ENCODE peak calls at places on chromosomes 13 and 19, in eight cellular contexts. X is Right ventricle myocardium superior, B is NCI-H1105, Y is hippocampal formation, U is RPMI7951, D is hypothalamus, E is EH, K is HEK293T. N is an unnamed sample.

GRCh38 chr19:14048439-14049153 is 13.3 kb downstream of the PALM3 start:
- DNase-seq in U (peak; percentile 79), D (no peak), K (peak; percentile 80), E (peak; percentile 42), Y (no peak), B (peak; percentile 4), X (peak; percentile 79), N (peak; percentile 47)

GRCh38 chr19:42023121-42023942 is 29.3 kb upstream of the ATP1A3 start:
- DNase-seq in U (peak; percentile 15), X (no peak), Y (no peak), E (peak; percentile 38), K (peak; percentile 69), B (no peak), D (no peak), N (no peak)

GRCh38 chr19:18110833-18111232 is 13.3 kb downstream of the MAST3 start:
- DNase-seq in D (no peak), K (no peak), X (no peak), B (no peak), U (no peak), E (no peak), Y (no peak), N (peak; percentile 79)

GRCh38 chr19:1233361-1233667 is 4.5 kb downstream of the CBARP start:
- DNase-seq in D (no peak), E (no peak), Y (no peak), K (no peak), U (no peak), X (no peak), B (no peak), N (no peak)

GRCh38 chr13:112799394-112799793 is 109.6 kb downstream of the ATP11A start:
- DNase-seq in K (no peak), D (no peak), Y (no peak), B (no peak), X (no peak), E (no peak), U (no peak), N (no peak)

GRCh38 chr13:79108914-79109643 is 297.0 kb downstream of the RBM26 start:
- DNase-seq in U (no peak), K (no peak), D (no peak), Y (no peak), X (no peak), E (no peak), B (peak; percentile 26), N (peak; percentile 12)

GRCh38 chr19:40803857-40804782 is 5.1 kb downstream of the EGLN2 start:
- DNase-seq in X (peak; percentile 29), K (no peak), U (no peak), D (no peak), B (no peak), Y (no peak), E (no peak), N (no peak)

GRCh38 chr13:97977982-97978381 is 24.5 kb downstream of the IPO5 start:
- DNase-seq in D (no peak), U (no peak), X (no peak), K (no peak), B (no peak), Y (no peak), E (no peak), N (no peak)

GRCh38 chr13:106210327-106210726 is 325.1 kb downstream of the EFNB2 start:
- DNase-seq in Y (no peak), B (no peak), D (no peak), K (no peak), E (peak; percentile 9), U (no peak), X (no peak), N (no peak)

GRCh38 chr13:109989155-109989554 is 202.8 kb upstream of the IRS2 start:
- DNase-seq in D (no peak), B (no peak), Y (no peak), E (peak; percentile 64), K (no peak), X (no peak), U (peak; percentile 63), N (no peak)

GRCh38 chr13:26202365-26202972 is 19.6 kb downstream of the RNF6 start:
- DNase-seq in X (no peak), E (peak; percentile 63), Y (no peak), D (no peak), K (no peak), U (no peak), B (no peak), N (no peak)

GRCh38 chr13:28501547-28501946 is 6.6 kb upstream of the FLT1 start:
- DNase-seq in X (no peak), K (no peak), Y (no peak), D (no peak), B (no peak), E (peak; percentile 48), U (peak; percentile 73), N (peak; percentile 17)

GRCh38 chr13:44163108-44163507 is 210.5 kb upstream of the SERP2 start:
- DNase-seq in D (no peak), U (no peak), X (no peak), E (no peak), B (no peak), K (no peak), Y (no peak), N (no peak)

GRCh38 chr13:29676535-29676934 is 81.0 kb upstream of the SLC7A1 start:
- DNase-seq in U (peak; percentile 51), K (no peak), X (no peak), E (peak; percentile 73), D (no peak), B (no peak), Y (no peak), N (peak; percentile 49)

GRCh38 chr13:32261567-32261966 is 53.6 kb downstream of the ZAR1L start:
- DNase-seq in X (peak; percentile 78), K (no peak), U (peak; percentile 87), B (no peak), D (no peak), Y (peak; percentile 12), E (peak; percentile 90), N (peak; percentile 86)

GRCh38 chr19:18173572-18174294 is at the start of gene IFI30:
- DNase-seq in K (peak; percentile 68), Y (no peak), B (peak; percentile 91), X (peak; percentile 88), E (peak; percentile 42), D (peak; percentile 32), U (peak; percentile 52), N (peak; percentile 54)

GRCh38 chr13:38543561-38543960 is 143.3 kb upstream of the FREM2 start:
- DNase-seq in E (no peak), B (no peak), K (no peak), Y (no peak), X (no peak), U (peak; percentile 4), D (no peak), N (no peak)